ENCODE peak calls at places on chromosomes 7 and 10, in four cellular contexts. J is KBM-7, D is GM20000, M is NAMALWA. T is an unnamed sample.

GRCh38 chr7:67692425-67692824 is 695.8 kb downstream of the TYW1 start:
- DNase-seq in J (no peak), D (no peak), M (no peak), T (no peak)

GRCh38 chr10:122849900-122850605 is 4.4 kb upstream of the CUZD1 start:
- DNase-seq in J (no peak), D (no peak), M (no peak), T (no peak)

GRCh38 chr7:128829391-128830166 is 627 bp upstream of the FLNC start:
- DNase-seq in J (peak), D (no peak), M (no peak), T (no peak)

GRCh38 chr7:84274029-84274638 is 79.5 kb upstream of the SEMA3A start:
- DNase-seq in J (no peak), D (no peak), M (no peak), T (no peak)

GRCh38 chr10:125097409-125098070 is 62.8 kb downstream of the CTBP2 start:
- DNase-seq in J (no peak), D (no peak), M (no peak), T (no peak)

GRCh38 chr7:323410-323809 is 33.4 kb downstream of the FOXL3 start:
- DNase-seq in J (peak), D (no peak), M (no peak), T (no peak)

GRCh38 chr10:26857991-26858706 is 2.6 kb downstream of the ABI1 start:
- DNase-seq in J (no peak), D (peak), M (peak), T (peak)

GRCh38 chr7:79199961-79200360 is 253.5 kb downstream of the MAGI2 start:
- DNase-seq in J (no peak), D (no peak), M (no peak), T (no peak)

GRCh38 chr7:131219277-131220041 is 108.2 kb upstream of the MKLN1 start:
- DNase-seq in J (peak), D (peak), M (peak), T (peak)

GRCh38 chr10:117938104-117938503 is 108.6 kb downstream of the RAB11FIP2 start:
- DNase-seq in J (no peak), D (no peak), M (no peak), T (no peak)

GRCh38 chr7:21916629-21917028 is 29.1 kb downstream of the CDCA7L start:
- DNase-seq in J (no peak), D (no peak), M (no peak), T (no peak)

GRCh38 chr10:118977022-118977599 is 52.4 kb upstream of the NANOS1 start:
- DNase-seq in J (no peak), D (no peak), M (no peak), T (no peak)

T was measured in germinal center.